ENCODE peak calls at places on chromosome 18, in seven cellular contexts. One of them, this sample, is unnamed.

GRCh38 chr18:13530879-13531387 is 195.4 kb downstream of the FAM210A start:
- DNase-seq in A549: no peak
- DNase-seq in NB4: peak
- DNase-seq in upper lobe of left lung: peak
- DNase-seq in gastrocnemius medialis: peak
- DNase-seq in tibial nerve: peak
- DNase-seq in body of pancreas: peak
- DNase-seq in this sample: no peak

GRCh38 chr18:7721532-7721931 is 154.4 kb downstream of the PTPRM start:
- DNase-seq in NB4: no peak
- DNase-seq in upper lobe of left lung: no peak
- DNase-seq in tibial nerve: no peak
- DNase-seq in gastrocnemius medialis: no peak
- DNase-seq in A549: no peak
- DNase-seq in body of pancreas: no peak
- DNase-seq in this sample: no peak

GRCh38 chr18:77209587-77209986 is 40.1 kb upstream of the GALR1 start:
- DNase-seq in body of pancreas: no peak
- DNase-seq in A549: no peak
- DNase-seq in tibial nerve: no peak
- DNase-seq in gastrocnemius medialis: peak
- DNase-seq in NB4: peak
- DNase-seq in upper lobe of left lung: no peak
- DNase-seq in this sample: no peak

GRCh38 chr18:71784777-71785176 is 759.4 kb downstream of the CBLN2 start:
- DNase-seq in body of pancreas: no peak
- DNase-seq in NB4: peak
- DNase-seq in A549: no peak
- DNase-seq in upper lobe of left lung: no peak
- DNase-seq in gastrocnemius medialis: no peak
- DNase-seq in tibial nerve: no peak
- DNase-seq in this sample: no peak

GRCh38 chr18:32343634-32344033 is 127.0 kb downstream of the GAREM1 start:
- DNase-seq in tibial nerve: no peak
- DNase-seq in upper lobe of left lung: no peak
- DNase-seq in A549: no peak
- DNase-seq in gastrocnemius medialis: peak
- DNase-seq in NB4: no peak
- DNase-seq in body of pancreas: no peak
- DNase-seq in this sample: no peak

GRCh38 chr18:40813116-40813515 is 1141.9 kb upstream of the PIK3C3 start:
- DNase-seq in upper lobe of left lung: no peak
- DNase-seq in gastrocnemius medialis: no peak
- DNase-seq in NB4: no peak
- DNase-seq in A549: no peak
- DNase-seq in tibial nerve: no peak
- DNase-seq in body of pancreas: no peak
- DNase-seq in this sample: no peak

GRCh38 chr18:25787281-25787680 is 303.1 kb downstream of the SS18 start:
- DNase-seq in A549: no peak
- DNase-seq in upper lobe of left lung: no peak
- DNase-seq in tibial nerve: no peak
- DNase-seq in NB4: no peak
- DNase-seq in gastrocnemius medialis: no peak
- DNase-seq in body of pancreas: no peak
- DNase-seq in this sample: no peak

GRCh38 chr18:28071199-28071598 is 105.7 kb downstream of the CDH2 start:
- DNase-seq in tibial nerve: no peak
- DNase-seq in upper lobe of left lung: no peak
- DNase-seq in body of pancreas: no peak
- DNase-seq in gastrocnemius medialis: no peak
- DNase-seq in A549: no peak
- DNase-seq in NB4: no peak
- DNase-seq in this sample: no peak

GRCh38 chr18:36153203-36153602 is 23.5 kb downstream of the ELP2 start:
- DNase-seq in NB4: no peak
- DNase-seq in gastrocnemius medialis: no peak
- DNase-seq in body of pancreas: no peak
- DNase-seq in tibial nerve: no peak
- DNase-seq in A549: no peak
- DNase-seq in upper lobe of left lung: no peak
- DNase-seq in this sample: no peak

GRCh38 chr18:21958707-21959457 is 210.5 kb upstream of the GATA6 start:
- DNase-seq in upper lobe of left lung: no peak
- DNase-seq in gastrocnemius medialis: no peak
- DNase-seq in tibial nerve: no peak
- DNase-seq in NB4: no peak
- DNase-seq in body of pancreas: no peak
- DNase-seq in A549: no peak
- DNase-seq in this sample: no peak

GRCh38 chr18:9876523-9876866 is 9.3 kb upstream of the TXNDC2 start:
- DNase-seq in NB4: no peak
- DNase-seq in upper lobe of left lung: no peak
- DNase-seq in tibial nerve: no peak
- DNase-seq in A549: no peak
- DNase-seq in gastrocnemius medialis: no peak
- DNase-seq in body of pancreas: no peak
- DNase-seq in this sample: no peak

GRCh38 chr18:9877655-9878014 is 8.1 kb upstream of the TXNDC2 start:
- DNase-seq in A549: no peak
- DNase-seq in gastrocnemius medialis: no peak
- DNase-seq in upper lobe of left lung: no peak
- DNase-seq in tibial nerve: no peak
- DNase-seq in NB4: no peak
- DNase-seq in body of pancreas: no peak
- DNase-seq in this sample: no peak

GRCh38 chr18:9878783-9879242 is 7.0 kb upstream of the TXNDC2 start:
- DNase-seq in tibial nerve: no peak
- DNase-seq in NB4: no peak
- DNase-seq in A549: no peak
- DNase-seq in gastrocnemius medialis: no peak
- DNase-seq in upper lobe of left lung: no peak
- DNase-seq in body of pancreas: no peak
- DNase-seq in this sample: no peak

GRCh38 chr18:9878095-9878494 is 7.7 kb upstream of the TXNDC2 start:
- DNase-seq in upper lobe of left lung: no peak
- DNase-seq in tibial nerve: no peak
- DNase-seq in A549: no peak
- DNase-seq in gastrocnemius medialis: no peak
- DNase-seq in body of pancreas: no peak
- DNase-seq in NB4: no peak
- DNase-seq in this sample: no peak

DNA sequence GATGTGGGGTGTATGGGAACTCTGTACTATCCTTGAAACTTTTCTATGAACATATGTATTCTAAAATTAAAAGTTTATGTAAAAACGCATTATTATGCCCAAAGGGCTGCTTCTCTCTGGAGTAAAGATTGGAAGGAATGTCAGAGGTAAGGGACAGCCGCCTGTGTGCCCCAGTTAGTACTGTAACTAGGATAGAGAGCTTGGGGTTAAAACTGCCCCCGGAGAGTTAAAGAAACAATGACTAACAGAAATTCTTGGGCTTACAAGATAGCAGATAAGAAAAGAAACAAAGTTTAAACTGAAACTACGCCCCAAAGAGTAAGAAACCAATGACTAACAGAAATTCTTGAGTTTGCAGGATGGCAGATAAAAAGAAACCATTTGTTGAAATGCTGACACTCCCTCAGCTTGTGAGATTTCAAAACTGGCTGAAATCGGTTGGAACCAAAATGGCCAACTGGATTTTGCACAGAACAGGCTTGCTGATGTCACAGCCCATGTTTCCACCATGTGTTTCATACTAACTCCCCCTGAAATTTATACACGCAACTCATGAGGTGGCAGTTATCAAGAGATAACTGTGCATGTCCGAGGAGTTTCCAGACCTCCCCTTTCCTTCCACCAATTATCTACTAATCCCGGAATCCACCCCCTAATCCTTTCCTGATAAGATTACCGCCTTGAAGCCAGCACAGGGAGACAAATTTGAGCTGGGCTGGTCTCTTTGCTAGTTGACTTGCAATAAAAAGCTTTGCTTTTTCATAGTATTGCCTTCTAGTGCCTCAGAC is 8.7 kb upstream of the TXNDC2 start:
- DNase-seq in body of pancreas: peak
- DNase-seq in upper lobe of left lung: no peak
- DNase-seq in NB4: peak
- DNase-seq in gastrocnemius medialis: no peak
- DNase-seq in tibial nerve: peak
- DNase-seq in A549: peak
- DNase-seq in this sample: peak
- TF ChIP-seq POLR2A in body of pancreas: no peak
- TF ChIP-seq POLR2A in upper lobe of left lung: no peak
- TF ChIP-seq POLR2A in NB4: no peak
- TF ChIP-seq POLR2A in gastrocnemius medialis: no peak
- TF ChIP-seq POLR2A in tibial nerve: no peak
- TF ChIP-seq POLR2A in A549: no peak
- TF ChIP-seq POLR2A in this sample: no peak

GRCh38 chr18:23982154-23983071 is 32.1 kb upstream of the TTC39C start:
- DNase-seq in A549: peak
- DNase-seq in NB4: no peak
- DNase-seq in upper lobe of left lung: no peak
- DNase-seq in gastrocnemius medialis: no peak
- DNase-seq in body of pancreas: peak
- DNase-seq in tibial nerve: peak
- DNase-seq in this sample: peak
- TF ChIP-seq POLR2A in A549: no peak
- TF ChIP-seq POLR2A in NB4: no peak
- TF ChIP-seq POLR2A in upper lobe of left lung: no peak
- TF ChIP-seq POLR2A in gastrocnemius medialis: no peak
- TF ChIP-seq POLR2A in body of pancreas: no peak
- TF ChIP-seq POLR2A in tibial nerve: no peak
- TF ChIP-seq POLR2A in this sample: no peak

GRCh38 chr18:10950080-10950875 is 199.1 kb downstream of the PIEZO2 start:
- DNase-seq in body of pancreas: no peak
- DNase-seq in upper lobe of left lung: no peak
- DNase-seq in NB4: no peak
- DNase-seq in tibial nerve: no peak
- DNase-seq in A549: no peak
- DNase-seq in gastrocnemius medialis: no peak
- DNase-seq in this sample: no peak

GRCh38 chr18:10950876-10951630 is 198.3 kb downstream of the PIEZO2 start:
- DNase-seq in A549: no peak
- DNase-seq in tibial nerve: no peak
- DNase-seq in gastrocnemius medialis: no peak
- DNase-seq in body of pancreas: peak
- DNase-seq in upper lobe of left lung: no peak
- DNase-seq in NB4: no peak
- DNase-seq in this sample: no peak

GRCh38 chr18:10949655-10950054 is 199.7 kb downstream of the PIEZO2 start:
- DNase-seq in gastrocnemius medialis: no peak
- DNase-seq in NB4: peak
- DNase-seq in tibial nerve: no peak
- DNase-seq in A549: no peak
- DNase-seq in upper lobe of left lung: no peak
- DNase-seq in body of pancreas: no peak
- DNase-seq in this sample: no peak

GRCh38 chr18:10953672-10954071 is 195.7 kb downstream of the PIEZO2 start:
- DNase-seq in gastrocnemius medialis: no peak
- DNase-seq in upper lobe of left lung: no peak
- DNase-seq in NB4: no peak
- DNase-seq in body of pancreas: no peak
- DNase-seq in tibial nerve: no peak
- DNase-seq in A549: no peak
- DNase-seq in this sample: no peak

DNA sequence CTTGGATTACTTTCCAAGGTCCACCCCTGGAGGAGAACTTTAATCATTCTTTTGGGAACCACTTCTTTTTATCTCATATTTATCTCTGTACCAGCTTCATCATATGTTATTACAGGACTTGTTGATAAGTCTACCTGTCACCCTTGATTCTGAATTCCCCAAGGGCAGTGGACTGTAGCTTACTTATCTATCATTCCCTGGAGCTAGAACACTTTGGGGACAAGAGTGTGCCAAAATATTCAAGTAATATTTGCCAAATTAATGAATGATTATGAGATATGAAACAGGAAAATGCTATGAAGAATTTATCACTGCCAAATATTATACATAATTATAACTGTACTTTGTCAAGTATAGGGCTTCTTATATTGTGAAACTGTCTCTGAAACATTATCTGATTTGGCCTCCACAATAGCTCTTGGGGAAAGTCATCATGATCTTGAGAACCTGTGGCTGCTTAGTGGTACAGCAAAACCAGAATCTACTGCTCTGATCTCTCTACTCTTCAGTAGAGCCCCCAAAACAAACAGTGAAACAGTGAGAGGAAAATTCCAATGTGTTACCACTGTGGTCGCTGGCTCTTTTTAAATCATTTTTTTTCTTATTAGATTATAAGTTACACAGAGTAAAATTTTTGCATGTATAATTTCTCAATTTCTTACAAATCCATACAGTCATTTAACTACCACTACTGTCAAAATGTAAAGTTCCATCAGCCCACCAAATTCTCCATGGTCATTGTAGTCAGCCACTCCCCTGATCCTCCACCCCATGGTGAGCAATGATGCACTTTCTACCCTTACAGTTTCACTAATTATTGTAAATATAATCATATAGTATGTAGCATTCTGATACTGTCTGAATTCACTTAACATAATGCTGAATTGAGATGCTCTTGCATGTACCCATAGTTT is 197.5 kb downstream of the PIEZO2 start:
- DNase-seq in NB4: no peak
- DNase-seq in body of pancreas: no peak
- DNase-seq in tibial nerve: no peak
- DNase-seq in gastrocnemius medialis: no peak
- DNase-seq in A549: no peak
- DNase-seq in upper lobe of left lung: no peak
- DNase-seq in this sample: no peak
- TF ChIP-seq POLR2A in NB4: no peak
- TF ChIP-seq POLR2A in body of pancreas: no peak
- TF ChIP-seq POLR2A in tibial nerve: no peak
- TF ChIP-seq POLR2A in gastrocnemius medialis: no peak
- TF ChIP-seq POLR2A in A549: no peak
- TF ChIP-seq POLR2A in upper lobe of left lung: no peak
- TF ChIP-seq POLR2A in this sample: no peak

DNA sequence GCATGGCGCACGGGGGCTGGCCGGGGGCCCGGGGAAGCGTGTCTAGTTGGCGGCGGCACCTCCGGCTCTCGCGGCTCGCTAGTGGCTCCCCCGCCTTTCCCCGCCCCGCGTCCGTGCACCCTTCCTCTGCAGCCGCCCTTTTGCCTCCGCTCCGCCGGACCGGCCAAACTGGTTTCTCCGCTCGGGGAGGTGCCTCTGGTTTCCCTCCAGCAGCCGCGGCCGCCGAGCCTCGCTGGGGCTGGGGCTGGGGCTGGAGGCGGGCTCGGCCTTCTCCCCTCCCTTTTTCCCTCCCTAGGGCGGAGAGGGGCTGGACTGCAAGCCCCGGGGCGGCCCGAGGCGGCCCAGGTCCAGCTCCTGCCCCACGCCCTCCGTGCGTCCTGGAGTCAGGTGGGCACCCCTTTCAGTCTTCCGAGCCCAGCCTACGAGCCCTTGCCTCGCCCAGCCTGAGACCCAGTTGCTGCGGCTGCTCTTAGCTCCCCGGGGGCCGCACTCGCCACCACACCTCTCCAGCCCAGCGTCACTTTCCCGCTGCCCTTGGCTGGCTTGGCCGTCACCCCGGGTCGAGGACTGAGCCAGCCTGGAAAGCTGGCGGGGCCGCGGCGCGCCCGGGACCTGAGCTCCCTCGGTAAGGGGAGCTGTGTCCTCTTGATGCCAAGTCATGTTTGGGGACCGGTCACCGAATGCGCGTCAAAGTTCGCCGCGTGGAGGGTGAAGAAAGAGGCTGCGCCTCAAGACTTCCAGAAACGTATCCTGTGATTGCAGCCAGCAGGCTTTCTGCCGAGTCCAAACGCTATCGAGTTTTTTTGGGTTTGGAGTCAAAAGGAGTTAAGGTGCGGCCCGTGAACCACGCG is at the start of gene ATP8B1:
- DNase-seq in body of pancreas: peak
- DNase-seq in NB4: peak
- DNase-seq in tibial nerve: no peak
- DNase-seq in upper lobe of left lung: peak
- DNase-seq in A549: peak
- DNase-seq in gastrocnemius medialis: peak
- DNase-seq in this sample: no peak
- TF ChIP-seq POLR2A in body of pancreas: peak
- TF ChIP-seq POLR2A in NB4: no peak
- TF ChIP-seq POLR2A in tibial nerve: no peak
- TF ChIP-seq POLR2A in upper lobe of left lung: peak
- TF ChIP-seq POLR2A in A549: peak
- TF ChIP-seq POLR2A in gastrocnemius medialis: peak
- TF ChIP-seq POLR2A in this sample: peak

This sample was measured in H54.